ENCODE peak calls at places on chromosomes 13 and 19, in eight cellular contexts. E is left lung; F is AG04450; B is fibroblast of mammary gland; V is PC-3; A is body of pancreas; R is naive thymus-derived CD4-positive, alpha-beta T cell; S is CD8-positive, alpha-beta T cell. O is an unnamed sample.

GRCh38 chr13:105915451-105915850 is 620.0 kb downstream of the EFNB2 start:
- DNase-seq in E (no peak), F (no peak), B (no peak), V (no peak), A (no peak), R (no peak), S (no peak), O (no peak)

GRCh38 chr19:3001235-3001800 is 24.0 kb downstream of the TLE6 start:
- DNase-seq in E (no peak), F (no peak), B (no peak), V (no peak), A (no peak), R (no peak), S (no peak), O (no peak)

GRCh38 chr19:15379996-15380647 is 535 bp upstream of the AKAP8 start:
- DNase-seq in E (no peak), F (no peak), B (peak; percentile 42), V (peak; percentile 67), A (peak; percentile 58), R (no peak), S (no peak), O (peak; percentile 48)

GRCh38 chr13:95099541-95099940 is 201.7 kb downstream of the ABCC4 start:
- DNase-seq in E (no peak), F (no peak), B (peak; percentile 87), V (peak; percentile 93), A (no peak), R (no peak), S (no peak), O (no peak)

GRCh38 chr13:37956536-37956935 is 87.0 kb upstream of the TRPC4 start:
- DNase-seq in E (no peak), F (no peak), B (no peak), V (peak; percentile 71), A (no peak), R (no peak), S (no peak), O (no peak)

GRCh38 chr13:28710161-28710560 is 8.6 kb downstream of the SLC46A3 start:
- DNase-seq in E (no peak), F (no peak), B (no peak), V (no peak), A (no peak), R (no peak), S (no peak), O (no peak)

GRCh38 chr19:10517760-10518443 is 655 bp upstream of the S1PR5 start:
- DNase-seq in E (no peak), F (no peak), B (no peak), V (peak; percentile 41), A (peak; percentile 38), R (no peak), S (peak; percentile 59), O (no peak)

GRCh38 chr19:10612515-10613119 is 12.7 kb upstream of the SLC44A2 start:
- DNase-seq in E (peak; percentile 85), F (no peak), B (no peak), V (no peak), A (peak; percentile 97), R (no peak), S (no peak), O (no peak)

GRCh38 chr13:22926176-22927007 is 254.4 kb upstream of the SGCG start:
- DNase-seq in E (peak; percentile 90), F (no peak), B (peak; percentile 65), V (no peak), A (peak; percentile 29), R (no peak), S (no peak), O (no peak)

GRCh38 chr19:40143612-40144011 is 47.6 kb upstream of the MAP3K10 start:
- DNase-seq in E (no peak), F (no peak), B (no peak), V (no peak), A (no peak), R (peak; percentile 51), S (peak; percentile 51), O (peak; percentile 54)

GRCh38 chr13:74554581-74555290 is 420.5 kb upstream of the KLF12 start:
- DNase-seq in E (no peak), F (no peak), B (no peak), V (no peak), A (no peak), R (no peak), S (no peak), O (no peak)

GRCh38 chr19:15213715-15214381 is 13.1 kb upstream of the NOTCH3 start:
- DNase-seq in E (no peak), F (no peak), B (peak; percentile 59), V (no peak), A (peak; percentile 58), R (no peak), S (no peak), O (no peak)

GRCh38 chr13:51324714-51325440 is 14.6 kb upstream of the SERPINE3 start:
- DNase-seq in E (no peak), F (no peak), B (no peak), V (no peak), A (no peak), R (no peak), S (no peak), O (no peak)

GRCh38 chr13:31781064-31781463 is 41.7 kb downstream of the RXFP2 start:
- DNase-seq in E (no peak), F (no peak), B (peak; percentile 47), V (no peak), A (no peak), R (no peak), S (no peak), O (no peak)

GRCh38 chr13:44149821-44150220 is 223.8 kb upstream of the SERP2 start:
- DNase-seq in E (no peak), F (no peak), B (no peak), V (no peak), A (no peak), R (no peak), S (no peak), O (no peak)

GRCh38 chr19:45670670-45671453 is 2.8 kb downstream of the GIPR start:
- DNase-seq in E (peak; percentile 94), F (peak; percentile 36), B (peak; percentile 67), V (peak; percentile 71), A (peak; percentile 95), R (peak; percentile 18), S (peak; percentile 40), O (peak; percentile 43)

GRCh38 chr13:44768233-44768632 is 192.1 kb upstream of the TSC22D1 start:
- DNase-seq in E (no peak), F (no peak), B (no peak), V (no peak), A (no peak), R (peak; percentile 23), S (peak; percentile 24), O (no peak)

GRCh38 chr13:19161308-19161707 is 20.3 kb downstream of the TUBA3C start:
- DNase-seq in E (no peak), F (no peak), B (no peak), V (no peak), A (no peak), R (no peak), S (no peak), O (no peak)

GRCh38 chr19:16325671-16326400 is 1.2 kb downstream of the KLF2 start:
- DNase-seq in E (peak; percentile 81), F (no peak), B (no peak), V (no peak), A (no peak), R (peak; percentile 78), S (peak; percentile 80), O (no peak)

GRCh38 chr19:58562126-58563033 is 4.0 kb upstream of the UBE2M start:
- DNase-seq in E (peak; percentile 83), F (no peak), B (peak; percentile 41), V (peak; percentile 55), A (peak; percentile 55), R (no peak), S (peak; percentile 30), O (no peak)

GRCh38 chr19:8831832-8832131 is 322 bp downstream of the ZNF558 start:
- DNase-seq in E (no peak), F (no peak), B (no peak), V (no peak), A (no peak), R (no peak), S (no peak), O (no peak)

GRCh38 chr13:36919206-36919832 is 719 bp downstream of the SMAD9 start:
- DNase-seq in E (peak; percentile 77), F (no peak), B (peak; percentile 11), V (peak; percentile 8), A (peak; percentile 15), R (no peak), S (no peak), O (no peak)

GRCh38 chr19:7550987-7551761 is 15.7 kb downstream of the PNPLA6 start:
- DNase-seq in E (peak; percentile 88), F (no peak), B (peak; percentile 41), V (peak; percentile 40), A (peak; percentile 93), R (no peak), S (peak; percentile 46), O (no peak)
- H3K4me3 ChIP-seq in E (peak overlapping the region; percentile 27), F (no peak overlapping the region), B (no peak overlapping the region), V (no peak overlapping the region), A (no peak overlapping the region), R (no peak overlapping the region), S (no peak overlapping the region), O (no peak overlapping the region)

GRCh38 chr13:60701919-60702318 is 304.9 kb downstream of the TDRD3 start:
- DNase-seq in E (no peak), F (no peak), B (no peak), V (no peak), A (no peak), R (no peak), S (no peak), O (no peak)

GRCh38 chr13:60699636-60700035 is 302.6 kb downstream of the TDRD3 start:
- DNase-seq in E (no peak), F (no peak), B (no peak), V (no peak), A (no peak), R (no peak), S (no peak), O (no peak)

GRCh38 chr13:60696602-60697001 is 299.6 kb downstream of the TDRD3 start:
- DNase-seq in E (no peak), F (no peak), B (no peak), V (no peak), A (no peak), R (no peak), S (no peak), O (no peak)

DNA sequence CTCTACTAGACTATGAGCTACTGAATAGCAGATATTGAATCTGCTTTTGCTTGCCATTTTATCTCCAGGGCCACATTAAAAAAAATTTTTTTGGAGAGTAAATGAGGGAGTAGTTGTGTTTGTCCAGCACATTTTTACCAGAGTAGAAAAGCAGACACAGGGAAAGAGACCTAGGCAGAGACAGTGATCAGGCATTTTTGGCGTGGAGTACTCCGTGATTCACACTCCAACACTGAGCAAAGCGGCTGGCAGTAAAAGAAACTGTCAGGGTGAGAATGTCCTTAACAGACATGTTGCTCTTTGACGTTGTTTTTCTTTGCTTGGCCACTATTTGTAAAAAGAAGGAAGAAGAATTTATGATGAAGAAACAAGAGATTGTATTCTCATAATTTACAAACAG is 304.0 kb downstream of the TDRD3 start:
- DNase-seq in E (no peak), F (no peak), B (no peak), V (no peak), A (no peak), R (no peak), S (no peak), O (no peak)
- H3K4me3 ChIP-seq in E (no peak overlapping the region), F (no peak overlapping the region), B (no peak overlapping the region), V (no peak overlapping the region), A (no peak overlapping the region), R (no peak overlapping the region), S (no peak overlapping the region), O (no peak overlapping the region)

GRCh38 chr19:4815426-4816387 is 15.8 kb downstream of the TICAM1 start:
- DNase-seq in E (peak; percentile 87), F (peak; percentile 74), B (peak; percentile 93), V (peak; percentile 93), A (peak; percentile 90), R (peak; percentile 77), S (peak; percentile 74), O (peak; percentile 94)
- H3K4me3 ChIP-seq in E (peak overlapping the region; percentile 27), F (no peak overlapping the region), B (no peak overlapping the region), V (peak overlapping the region; percentile 21), A (no peak overlapping the region), R (peak overlapping the region; percentile 40), S (peak overlapping the region; percentile 36), O (peak overlapping the region; percentile 30)

GRCh38 chr19:30135797-30136196 is 193.8 kb downstream of the URI1 start:
- DNase-seq in E (no peak), F (no peak), B (no peak), V (no peak), A (no peak), R (no peak), S (no peak), O (no peak)
- H3K4me3 ChIP-seq in E (no peak overlapping the region), F (no peak overlapping the region), B (no peak overlapping the region), V (no peak overlapping the region), A (no peak overlapping the region), R (no peak overlapping the region), S (no peak overlapping the region), O (no peak overlapping the region)

O was measured in HL-60.